ENCODE peak calls at places on chromosomes 5 and 9, in six cellular contexts. M, U, C, X, Z and Y are unnamed samples.

GRCh38 chr9:83343366-83343765 is 194.8 kb downstream of the FRMD3 start:
- DNase-seq in X (no peak), C (no peak), U (no peak), M (no peak), Z (no peak), Y (no peak)

GRCh38 chr5:147532157-147532556 is 22.3 kb upstream of the DPYSL3 start:
- DNase-seq in X (no peak), M (no peak), C (no peak), Z (no peak), U (no peak), Y (no peak)

GRCh38 chr5:178281321-178281720 is 48.7 kb upstream of the PHYKPL start:
- DNase-seq in Z (no peak), X (no peak), C (no peak), U (no peak), M (no peak), Y (no peak)

GRCh38 chr5:33810491-33811120 is 81.2 kb downstream of the ADAMTS12 start:
- DNase-seq in U (no peak), M (no peak), X (no peak), C (no peak), Z (no peak), Y (no peak)

GRCh38 chr5:144139586-144139985 is 30.9 kb downstream of the YIPF5 start:
- DNase-seq in U (no peak), X (peak), Z (no peak), C (peak), M (no peak), Y (no peak)

GRCh38 chr9:73081979-73082657 is 69.5 kb upstream of the ANXA1 start:
- DNase-seq in C (peak), X (peak), Z (no peak), U (no peak), M (no peak), Y (peak)

GRCh38 chr9:74770508-74771261 is 117.0 kb downstream of the TRPM6 start:
- DNase-seq in C (no peak), M (no peak), Z (peak), U (peak), X (no peak), Y (peak)

GRCh38 chr5:132226516-132227234 is 978 bp downstream of the P4HA2 start:
- DNase-seq in C (no peak), M (no peak), Z (peak), X (no peak), U (no peak), Y (no peak)

GRCh38 chr5:136089804-136090203 is 42.8 kb upstream of the SMAD5 start:
- DNase-seq in M (no peak), Z (no peak), C (no peak), X (no peak), U (no peak), Y (no peak)

GRCh38 chr5:34915856-34916192 is 313 bp downstream of the BRIX1 start:
- DNase-seq in C (no peak), U (no peak), M (no peak), Z (no peak), X (no peak), Y (no peak)

GRCh38 chr5:172868924-172869565 is 35.0 kb downstream of the ERGIC1 start:
- DNase-seq in X (peak), U (no peak), M (peak), C (no peak), Z (peak), Y (peak)

GRCh38 chr5:111946556-111946955 is 189.6 kb upstream of the NREP start:
- DNase-seq in U (no peak), X (no peak), M (no peak), C (no peak), Z (no peak), Y (no peak)

GRCh38 chr5:139650031-139650688 is 2.0 kb downstream of the CXXC5 start:
- DNase-seq in C (no peak), M (peak), X (no peak), Z (peak), U (no peak), Y (no peak)

GRCh38 chr5:179802950-179803562 is 3.6 kb downstream of the MGAT4B start:
- DNase-seq in C (no peak), M (no peak), U (no peak), Z (no peak), X (no peak), Y (no peak)

GRCh38 chr5:72271696-72272095 is 48.3 kb downstream of the MRPS27 start:
- DNase-seq in C (no peak), M (no peak), Z (no peak), U (no peak), X (no peak), Y (no peak)

GRCh38 chr5:19771174-19771835 is 216.7 kb downstream of the CDH18 start:
- DNase-seq in C (no peak), U (no peak), Z (no peak), X (no peak), M (no peak), Y (no peak)